ENCODE peak calls at places on chromosomes 12 and 14, in six cellular contexts. Y is IMR-90, H is trophoblast cell, O is neuronal stem cell, E is mesendoderm, N is H9. C is an unnamed sample.

GRCh38 chr12:116508145-116509121 is 50.7 kb upstream of the MAP1LC3B2 start:
- DNase-seq in Y (no peak), H (no peak), O (peak), E (peak), N (peak), C (peak)

GRCh38 chr12:68915055-68915454 is 17.9 kb downstream of the CPM start:
- DNase-seq in Y (peak), H (no peak), O (no peak), E (no peak), N (no peak), C (peak)

GRCh38 chr14:103867523-103867953 is 20.2 kb upstream of the PPP1R13B start:
- DNase-seq in Y (no peak), H (no peak), O (no peak), E (no peak), N (peak), C (no peak)

GRCh38 chr14:106694638-106695393 is 1168.4 kb downstream of the TMEM121 start:
- DNase-seq in Y (no peak), H (no peak), O (no peak), E (no peak), N (no peak), C (no peak)

GRCh38 chr12:104680070-104680469 is 223.3 kb downstream of the CHST11 start:
- DNase-seq in Y (peak), H (no peak), O (no peak), E (peak), N (no peak), C (no peak)

GRCh38 chr14:57375156-57375555 is 15.2 kb upstream of the NAA30 start:
- DNase-seq in Y (no peak), H (no peak), O (no peak), E (peak), N (no peak), C (no peak)

GRCh38 chr12:1189163-1189562 is 198.1 kb downstream of the ERC1 start:
- DNase-seq in Y (no peak), H (peak), O (no peak), E (peak), N (no peak), C (no peak)

GRCh38 chr14:77885363-77885762 is 85.5 kb downstream of the ADCK1 start:
- DNase-seq in Y (no peak), H (no peak), O (no peak), E (no peak), N (no peak), C (no peak)

GRCh38 chr14:33943484-33943883 is 7.4 kb downstream of the EGLN3 start:
- DNase-seq in Y (no peak), H (no peak), O (no peak), E (no peak), N (no peak), C (no peak)

GRCh38 chr12:107288414-107289125 is 195.2 kb upstream of the CRY1 start:
- DNase-seq in Y (no peak), H (peak), O (no peak), E (no peak), N (no peak), C (no peak)

GRCh38 chr14:50615056-50615455 is 53.0 kb downstream of the SAV1 start:
- DNase-seq in Y (no peak), H (no peak), O (no peak), E (no peak), N (no peak), C (no peak)

GRCh38 chr14:26163761-26164160 is 434.1 kb downstream of the NOVA1 start:
- DNase-seq in Y (peak), H (no peak), O (no peak), E (peak), N (peak), C (peak)

GRCh38 chr12:44159870-44160269 is 324.0 kb downstream of the TMEM117 start:
- DNase-seq in Y (no peak), H (no peak), O (no peak), E (no peak), N (no peak), C (no peak)

GRCh38 chr14:59407246-59407615 is 57.9 kb downstream of the GPR135 start:
- DNase-seq in Y (peak), H (peak), O (no peak), E (no peak), N (no peak), C (peak)

GRCh38 chr12:19671695-19672094 is 232.4 kb downstream of the AEBP2 start:
- DNase-seq in Y (peak), H (no peak), O (no peak), E (no peak), N (no peak), C (no peak)

GRCh38 chr12:38384816-38385491 is 68.4 kb downstream of the ALG10B start:
- DNase-seq in Y (no peak), H (peak), O (no peak), E (peak), N (peak), C (no peak)

GRCh38 chr12:124518051-124518932 is 49.1 kb downstream of the NCOR2 start:
- DNase-seq in Y (peak), H (no peak), O (peak), E (peak), N (no peak), C (peak)

GRCh38 chr12:116135209-116135930 is 142.1 kb downstream of the MED13L start:
- DNase-seq in Y (peak), H (no peak), O (no peak), E (no peak), N (no peak), C (peak)

GRCh38 chr12:18439541-18439940 is 178.2 kb downstream of the PIK3C2G start:
- DNase-seq in Y (peak), H (no peak), O (no peak), E (no peak), N (no peak), C (peak)

GRCh38 chr12:119681953-119682352 is 14.0 kb downstream of the PRKAB1 start:
- DNase-seq in Y (no peak), H (no peak), O (no peak), E (no peak), N (no peak), C (no peak)

GRCh38 chr12:123747309-123747708 is 14.8 kb upstream of the DNAH10 start:
- DNase-seq in Y (no peak), H (no peak), O (no peak), E (no peak), N (no peak), C (no peak)

GRCh38 chr14:94423465-94424056 is 29.0 kb downstream of the SERPINA11 start:
- DNase-seq in Y (peak), H (peak), O (peak), E (peak), N (peak), C (peak)

GRCh38 chr14:76808990-76809389 is 3.7 kb downstream of the ANGEL1 start:
- DNase-seq in Y (no peak), H (peak), O (no peak), E (no peak), N (no peak), C (no peak)

GRCh38 chr14:95523051-95523817 is 6.8 kb upstream of the SYNE3 start:
- DNase-seq in Y (peak), H (peak), O (no peak), E (peak), N (no peak), C (peak)

DNA sequence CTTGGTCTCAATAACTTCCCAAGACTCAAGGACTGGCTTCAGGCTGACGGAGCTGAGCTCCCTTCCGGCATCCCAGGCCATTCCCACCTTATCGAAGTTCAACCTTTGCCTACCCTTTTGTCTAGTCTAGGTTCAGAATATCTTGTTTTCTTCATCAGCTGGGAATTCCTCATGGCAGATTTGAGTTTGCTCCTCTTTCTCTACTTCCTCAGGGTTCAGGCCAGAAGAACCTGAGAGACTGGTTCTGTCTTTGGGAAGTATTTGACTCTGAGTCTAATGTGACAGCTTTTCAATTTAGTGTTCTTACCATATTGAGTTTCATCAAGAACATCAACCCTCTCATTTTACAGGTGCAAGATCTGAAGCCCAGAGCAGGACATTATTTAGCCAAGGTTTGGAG is 2.1 kb downstream of the BIN2 start:
- DNase-seq in Y (no peak), H (peak), O (no peak), E (no peak), N (no peak), C (no peak)
- H3K4ac ChIP-seq in Y (no peak), H (no peak), O (no peak), E (no peak), N (no peak), C (no peak)

GRCh38 chr12:50056629-50056976 is 793 bp upstream of the ASIC1 start:
- DNase-seq in Y (no peak), H (no peak), O (no peak), E (no peak), N (no peak), C (no peak)
- H3K4ac ChIP-seq in Y (peak), H (no peak), O (no peak), E (no peak), N (no peak), C (no peak)

GRCh38 chr12:6200266-6201198 is at the start of gene CD9:
- DNase-seq in Y (no peak), H (no peak), O (no peak), E (peak), N (peak), C (peak)
- H3K4ac ChIP-seq in Y (peak), H (peak), O (no peak), E (peak), N (no peak), C (no peak)

GRCh38 chr14:23639891-23640523 is 3.8 kb downstream of the DHRS2 start:
- DNase-seq in Y (no peak), H (no peak), O (no peak), E (no peak), N (no peak), C (no peak)

GRCh38 chr14:23641915-23642588 is 5.9 kb downstream of the DHRS2 start:
- DNase-seq in Y (no peak), H (no peak), O (no peak), E (no peak), N (no peak), C (no peak)

GRCh38 chr14:23639048-23639890 is 3.1 kb downstream of the DHRS2 start:
- DNase-seq in Y (no peak), H (no peak), O (no peak), E (no peak), N (no peak), C (no peak)

GRCh38 chr14:23641180-23641914 is 5.2 kb downstream of the DHRS2 start:
- DNase-seq in Y (no peak), H (no peak), O (no peak), E (no peak), N (no peak), C (no peak)

GRCh38 chr14:23640524-23641141 is 4.5 kb downstream of the DHRS2 start:
- DNase-seq in Y (peak), H (no peak), O (no peak), E (peak), N (peak), C (no peak)
- H3K4ac ChIP-seq in Y (no peak), H (no peak), O (no peak), E (no peak), N (no peak), C (no peak)

GRCh38 chr12:47649381-47649780 is 56.4 kb downstream of the RPAP3 start:
- DNase-seq in Y (no peak), H (no peak), O (no peak), E (no peak), N (no peak), C (no peak)
- H3K4ac ChIP-seq in Y (no peak), H (no peak), O (no peak), E (no peak), N (no peak), C (no peak)

GRCh38 chr14:68811161-68811560 is 18.3 kb upstream of the ZFP36L1 start:
- DNase-seq in Y (no peak), H (no peak), O (no peak), E (no peak), N (peak), C (no peak)

GRCh38 chr14:68810173-68811153 is 17.6 kb upstream of the ZFP36L1 start:
- DNase-seq in Y (no peak), H (no peak), O (no peak), E (no peak), N (no peak), C (no peak)

GRCh38 chr14:68815288-68816182 is 22.7 kb upstream of the ZFP36L1 start:
- DNase-seq in Y (no peak), H (no peak), O (no peak), E (peak), N (no peak), C (no peak)

GRCh38 chr14:68814376-68815287 is 21.8 kb upstream of the ZFP36L1 start:
- DNase-seq in Y (peak), H (peak), O (no peak), E (peak), N (peak), C (peak)

DNA sequence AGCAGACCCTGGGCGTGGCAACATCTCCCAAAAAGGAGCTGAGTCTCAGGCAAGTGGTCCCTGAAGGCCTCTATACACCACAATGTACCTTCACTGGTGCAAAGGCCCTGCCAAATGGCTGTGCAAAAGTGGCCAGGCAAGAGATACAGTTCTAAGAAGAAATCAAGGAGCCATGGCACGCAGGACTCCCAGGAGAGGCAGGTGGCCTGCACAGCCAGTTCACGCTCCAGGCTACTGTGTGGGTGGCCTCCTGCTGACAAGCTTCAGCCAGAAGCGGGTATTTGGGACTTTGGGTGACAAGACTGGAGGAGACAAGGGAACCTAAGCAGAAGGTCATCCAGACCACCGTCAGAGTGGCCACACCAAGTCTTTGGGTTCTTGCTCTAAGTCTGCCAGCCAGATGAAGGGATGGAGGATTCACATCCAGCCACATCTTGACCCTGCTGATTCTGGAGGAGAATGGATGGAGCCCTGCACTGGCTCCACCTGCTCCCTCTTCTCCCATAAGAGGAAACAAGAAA is 20.5 kb upstream of the ZFP36L1 start:
- DNase-seq in Y (no peak), H (no peak), O (no peak), E (no peak), N (no peak), C (no peak)
- H3K4ac ChIP-seq in Y (peak), H (peak), O (no peak), E (peak), N (no peak), C (peak)

C was measured in mesenchymal stem cell.